ENCODE peak calls at places on chromosomes 2 and 18, in seven cellular contexts. J is neuronal stem cell, T is IMR-90, Q is H1, C is H9, D is mesendoderm, P is mesenchymal stem cell. M is an unnamed sample.

GRCh38 chr2:179263015-179263414 is 1.6 kb downstream of the SESTD1 start:
- DNase-seq in D (no peak), T (peak; percentile 74), J (no peak), Q (no peak), P (peak; percentile 70), C (no peak), M (peak; percentile 74)

GRCh38 chr2:207473866-207474251 is 55.9 kb upstream of the CREB1 start:
- DNase-seq in D (no peak), T (no peak), C (no peak), J (no peak), P (no peak), Q (no peak), M (no peak)

GRCh38 chr2:225841314-225841713 is 441.8 kb downstream of the NYAP2 start:
- DNase-seq in T (no peak), D (no peak), J (no peak), Q (no peak), C (no peak), P (peak; percentile 15), M (no peak)

GRCh38 chr18:23191952-23192662 is 56.8 kb downstream of the CABLES1 start:
- DNase-seq in P (peak; percentile 83), J (no peak), Q (no peak), D (no peak), T (peak; percentile 95), C (no peak), M (no peak)

GRCh38 chr2:113192459-113193100 is 18.8 kb downstream of the PSD4 start:
- DNase-seq in Q (no peak), C (peak; percentile 71), P (no peak), D (peak; percentile 61), T (no peak), J (no peak), M (no peak)

GRCh38 chr2:10178751-10179150 is 56.2 kb downstream of the RRM2 start:
- DNase-seq in T (no peak), C (no peak), P (no peak), Q (no peak), D (no peak), J (no peak), M (peak; percentile 87)

GRCh38 chr2:147679664-147680502 is 164.9 kb upstream of the ACVR2A start:
- DNase-seq in P (peak; percentile 76), T (peak; percentile 1), C (no peak), Q (no peak), J (no peak), D (no peak), M (no peak)

GRCh38 chr2:108534577-108535379 is 508 bp downstream of the LIMS1 start:
- DNase-seq in P (peak; percentile 56), D (peak; percentile 65), Q (no peak), J (peak; percentile 40), T (no peak), C (peak; percentile 34), M (no peak)

GRCh38 chr2:43127208-43127940 is 99.0 kb downstream of the ZFP36L2 start:
- DNase-seq in P (no peak), Q (peak; percentile 99), J (no peak), T (no peak), C (peak; percentile 90), D (peak; percentile 90), M (peak; percentile 72)

GRCh38 chr2:173572848-173573247 is 218.2 kb downstream of the CDCA7 start:
- DNase-seq in D (no peak), Q (no peak), T (no peak), P (no peak), J (no peak), C (no peak), M (no peak)

GRCh38 chr18:5961828-5962150 is 66.5 kb upstream of the TMEM200C start:
- DNase-seq in D (no peak), C (no peak), P (no peak), T (no peak), Q (no peak), J (no peak), M (peak; percentile 86)

GRCh38 chr18:76265375-76266225 is 229.4 kb downstream of the ZNF516 start:
- DNase-seq in P (peak; percentile 3), J (no peak), C (no peak), Q (no peak), D (no peak), T (peak; percentile 38), M (no peak)

GRCh38 chr2:66466435-66466834 is 31.5 kb downstream of the MEIS1 start:
- DNase-seq in C (no peak), J (no peak), T (no peak), D (no peak), P (no peak), Q (no peak), M (no peak)

GRCh38 chr2:233049194-233049761 is 10.9 kb upstream of the INPP5D start:
- DNase-seq in D (no peak), Q (no peak), T (no peak), C (no peak), J (no peak), P (no peak), M (no peak)

GRCh38 chr2:171602352-171602751 is 80.1 kb downstream of the CYBRD1 start:
- DNase-seq in P (no peak), T (no peak), C (no peak), J (no peak), Q (no peak), D (peak; percentile 5), M (no peak)

GRCh38 chr2:124476291-124476690 is 451.2 kb downstream of the CNTNAP5 start:
- DNase-seq in T (peak; percentile 11), C (no peak), D (peak; percentile 86), J (no peak), Q (no peak), P (peak; percentile 10), M (no peak)

GRCh38 chr2:23434721-23435121 is 49.7 kb downstream of the KLHL29 start:
- DNase-seq in J (no peak), P (peak; percentile 96), C (no peak), Q (peak; percentile 33), D (peak; percentile 48), T (peak; percentile 87), M (peak; percentile 92)

GRCh38 chr2:172216348-172216933 is 113.7 kb upstream of the DLX2 start:
- DNase-seq in T (no peak), P (no peak), D (no peak), Q (no peak), J (no peak), C (no peak), M (no peak)

GRCh38 chr2:11899264-11899818 is 152.9 kb downstream of the LPIN1 start:
- DNase-seq in T (peak; percentile 63), Q (no peak), D (peak; percentile 7), C (no peak), P (peak; percentile 26), J (no peak), M (no peak)

GRCh38 chr18:23964282-23965238 is 50.0 kb upstream of the TTC39C start:
- DNase-seq in D (peak; percentile 27), T (no peak), J (no peak), Q (peak; percentile 45), P (no peak), C (no peak), M (peak; percentile 21)

GRCh38 chr2:224058048-224058775 is 19.1 kb upstream of the SERPINE2 start:
- DNase-seq in P (no peak), C (no peak), J (no peak), D (no peak), Q (no peak), T (no peak), M (no peak)

GRCh38 chr2:170457742-170458141 is 257.4 kb upstream of the SP5 start:
- DNase-seq in T (no peak), J (no peak), P (no peak), Q (no peak), D (no peak), C (no peak), M (no peak)

GRCh38 chr2:232876071-232876977 is 6.3 kb downstream of the SNORC start:
- DNase-seq in P (no peak), C (no peak), D (peak; percentile 26), T (no peak), J (peak; percentile 24), Q (peak; percentile 72), M (no peak)

GRCh38 chr18:27491772-27492171 is 306.7 kb upstream of the CHST9 start:
- DNase-seq in D (peak; percentile 38), Q (no peak), C (no peak), P (no peak), J (no peak), T (no peak), M (no peak)

GRCh38 chr18:62678847-62679535 is 36.4 kb upstream of the PHLPP1 start:
- DNase-seq in C (peak; percentile 33), P (no peak), T (no peak), D (no peak), J (no peak), Q (no peak), M (no peak)

GRCh38 chr2:174593574-174594203 is 3.9 kb downstream of the WIPF1 start:
- DNase-seq in Q (no peak), D (peak; percentile 51), T (peak; percentile 84), P (peak; percentile 82), C (no peak), J (peak; percentile 6), M (no peak)

GRCh38 chr2:174590928-174591648 is 6.5 kb downstream of the WIPF1 start:
- DNase-seq in D (peak; percentile 38), T (peak; percentile 55), P (no peak), Q (no peak), C (no peak), J (no peak), M (no peak)

GRCh38 chr2:174593041-174593440 is 4.6 kb downstream of the WIPF1 start:
- DNase-seq in D (no peak), Q (no peak), P (no peak), T (no peak), C (no peak), J (no peak), M (no peak)

GRCh38 chr2:174590346-174590745 is 7.3 kb downstream of the WIPF1 start:
- DNase-seq in T (no peak), Q (no peak), D (no peak), P (no peak), J (no peak), C (no peak), M (no peak)

GRCh38 chr2:174591740-174592139 is 5.9 kb downstream of the WIPF1 start:
- DNase-seq in P (no peak), D (no peak), C (no peak), T (no peak), Q (no peak), J (no peak), M (no peak)
- H4K8ac ChIP-seq in P (no peak overlapping the region), D (no peak overlapping the region), C (no peak overlapping the region), T (peak overlapping the region; percentile 55), Q (no peak overlapping the region), J (no peak overlapping the region), M (no peak overlapping the region)

GRCh38 chr2:20048488-20049443 is 2.7 kb downstream of the LAPTM4A start:
- DNase-seq in T (no peak), D (peak; percentile 23), Q (no peak), P (no peak), C (no peak), J (peak; percentile 14), M (no peak)
- H3K4me2 ChIP-seq in T (peak overlapping the region; percentile 93), D (peak overlapping the region; percentile 83), Q (peak overlapping the region; percentile 91), P (peak overlapping the region; percentile 79), C (peak overlapping the region; percentile 93), J (peak overlapping the region; percentile 48), M (peak overlapping the region; percentile 68)

GRCh38 chr18:55088561-55088960 is 129.3 kb upstream of the CCDC68 start:
- DNase-seq in C (no peak), P (no peak), T (no peak), Q (no peak), J (no peak), D (no peak), M (no peak)
- H4K8ac ChIP-seq in C (no peak overlapping the region), P (no peak overlapping the region), T (no peak overlapping the region), Q (no peak overlapping the region), J (no peak overlapping the region), D (no peak overlapping the region), M (no peak overlapping the region)

DNA sequence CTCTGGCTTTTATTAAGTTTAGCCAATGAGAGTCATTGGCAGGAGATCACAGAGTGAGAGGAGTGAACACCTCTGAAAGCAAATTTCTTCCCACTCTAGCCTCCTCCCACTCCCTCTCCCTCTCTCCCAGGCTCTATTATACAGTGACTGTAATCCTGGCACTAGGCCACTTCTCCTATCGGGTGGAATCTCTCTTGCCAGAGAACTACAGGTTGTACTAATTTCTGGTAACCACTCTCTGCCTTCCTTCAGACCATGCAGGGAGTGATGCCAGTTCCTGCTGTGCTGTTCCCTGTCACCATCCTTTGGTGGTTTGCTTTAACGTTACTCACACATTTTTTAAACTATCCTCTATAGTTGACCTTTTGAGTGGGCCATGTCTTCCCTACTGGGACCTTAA is 217.2 kb downstream of the MREG start:
- DNase-seq in C (no peak), T (peak; percentile 66), P (peak; percentile 66), Q (no peak), D (no peak), J (no peak), M (no peak)
- H3K4me2 ChIP-seq in C (no peak overlapping the region), T (no peak overlapping the region), P (no peak overlapping the region), Q (no peak overlapping the region), D (no peak overlapping the region), J (no peak overlapping the region), M (no peak overlapping the region)

M was measured in trophoblast cell.